ENCODE peak calls at places on chromosome 20, in six cellular contexts. One of them, this sample, is unnamed.

GRCh38 chr20:34310481-34311117 is 7.4 kb upstream of the AHCY start:
- DNase-seq in GM23248: no peak
- DNase-seq in HCT116: no peak
- DNase-seq in MM.1S: no peak
- DNase-seq in neural progenitor cell: no peak
- DNase-seq in SK-N-SH: no peak
- DNase-seq in this sample: no peak

GRCh38 chr20:6333110-6333509 is 210.3 kb upstream of the FERMT1 start:
- DNase-seq in SK-N-SH: no peak
- DNase-seq in GM23248: no peak
- DNase-seq in HCT116: no peak
- DNase-seq in MM.1S: no peak
- DNase-seq in neural progenitor cell: no peak
- DNase-seq in this sample: peak

GRCh38 chr20:1424336-1424735 is 31.5 kb upstream of the FKBP1A start:
- DNase-seq in GM23248: no peak
- DNase-seq in neural progenitor cell: no peak
- DNase-seq in MM.1S: no peak
- DNase-seq in HCT116: no peak
- DNase-seq in SK-N-SH: no peak
- DNase-seq in this sample: no peak

GRCh38 chr20:1336699-1337387 is 7.9 kb upstream of the SDCBP2 start:
- DNase-seq in SK-N-SH: no peak
- DNase-seq in GM23248: peak
- DNase-seq in neural progenitor cell: no peak
- DNase-seq in MM.1S: no peak
- DNase-seq in HCT116: no peak
- DNase-seq in this sample: no peak

GRCh38 chr20:13638162-13638495 is 603 bp downstream of the TASP1 start:
- DNase-seq in SK-N-SH: no peak
- DNase-seq in HCT116: no peak
- DNase-seq in GM23248: no peak
- DNase-seq in MM.1S: no peak
- DNase-seq in neural progenitor cell: peak
- DNase-seq in this sample: peak

GRCh38 chr20:57708694-57709673 is 831 bp downstream of the PMEPA1 start:
- DNase-seq in GM23248: peak
- DNase-seq in MM.1S: no peak
- DNase-seq in HCT116: no peak
- DNase-seq in SK-N-SH: peak
- DNase-seq in neural progenitor cell: peak
- DNase-seq in this sample: no peak

GRCh38 chr20:51311636-51312479 is 230.7 kb downstream of the NFATC2 start:
- DNase-seq in HCT116: no peak
- DNase-seq in neural progenitor cell: no peak
- DNase-seq in GM23248: no peak
- DNase-seq in MM.1S: no peak
- DNase-seq in SK-N-SH: no peak
- DNase-seq in this sample: peak

GRCh38 chr20:60220655-60221054 is 262.4 kb downstream of the CDH26 start:
- DNase-seq in HCT116: no peak
- DNase-seq in SK-N-SH: no peak
- DNase-seq in GM23248: no peak
- DNase-seq in MM.1S: no peak
- DNase-seq in neural progenitor cell: no peak
- DNase-seq in this sample: no peak

GRCh38 chr20:61956396-61957342 is 109.0 kb downstream of the TAF4 start:
- DNase-seq in SK-N-SH: no peak
- DNase-seq in GM23248: no peak
- DNase-seq in HCT116: no peak
- DNase-seq in MM.1S: no peak
- DNase-seq in neural progenitor cell: no peak
- DNase-seq in this sample: no peak

GRCh38 chr20:40991181-40991889 is 37.3 kb upstream of the TOP1 start:
- DNase-seq in SK-N-SH: no peak
- DNase-seq in GM23248: no peak
- DNase-seq in HCT116: no peak
- DNase-seq in neural progenitor cell: no peak
- DNase-seq in MM.1S: peak
- DNase-seq in this sample: no peak

GRCh38 chr20:41176711-41177552 is 39.6 kb downstream of the PLCG1 start:
- DNase-seq in SK-N-SH: no peak
- DNase-seq in neural progenitor cell: no peak
- DNase-seq in MM.1S: no peak
- DNase-seq in HCT116: no peak
- DNase-seq in GM23248: no peak
- DNase-seq in this sample: no peak

GRCh38 chr20:58746551-58747399 is 54.2 kb downstream of the NPEPL1 start:
- DNase-seq in neural progenitor cell: no peak
- DNase-seq in GM23248: peak
- DNase-seq in SK-N-SH: peak
- DNase-seq in MM.1S: no peak
- DNase-seq in HCT116: no peak
- DNase-seq in this sample: no peak

GRCh38 chr20:44700306-44700705 is 14.9 kb upstream of the CCN5 start:
- DNase-seq in neural progenitor cell: no peak
- DNase-seq in MM.1S: no peak
- DNase-seq in GM23248: no peak
- DNase-seq in HCT116: no peak
- DNase-seq in SK-N-SH: no peak
- DNase-seq in this sample: no peak

GRCh38 chr20:6006603-6006949 is 47.3 kb downstream of the LRRN4 start:
- DNase-seq in SK-N-SH: no peak
- DNase-seq in MM.1S: no peak
- DNase-seq in neural progenitor cell: no peak
- DNase-seq in HCT116: no peak
- DNase-seq in GM23248: peak
- DNase-seq in this sample: no peak

GRCh38 chr20:17557675-17558006 is 12.2 kb upstream of the DSTN start:
- DNase-seq in SK-N-SH: no peak
- DNase-seq in GM23248: peak
- DNase-seq in neural progenitor cell: no peak
- DNase-seq in MM.1S: no peak
- DNase-seq in HCT116: peak
- DNase-seq in this sample: peak

GRCh38 chr20:63112491-63113219 is 103.3 kb downstream of the YTHDF1 start:
- DNase-seq in MM.1S: no peak
- DNase-seq in SK-N-SH: no peak
- DNase-seq in HCT116: no peak
- DNase-seq in GM23248: no peak
- DNase-seq in neural progenitor cell: no peak
- DNase-seq in this sample: no peak

GRCh38 chr20:61797200-61797599 is 268.5 kb downstream of the TAF4 start:
- DNase-seq in neural progenitor cell: peak
- DNase-seq in GM23248: no peak
- DNase-seq in HCT116: no peak
- DNase-seq in SK-N-SH: no peak
- DNase-seq in MM.1S: no peak
- DNase-seq in this sample: no peak

GRCh38 chr20:23050847-23051627 is 1.6 kb upstream of the THBD start:
- DNase-seq in SK-N-SH: no peak
- DNase-seq in neural progenitor cell: peak
- DNase-seq in MM.1S: no peak
- DNase-seq in GM23248: peak
- DNase-seq in HCT116: peak
- DNase-seq in this sample: peak

GRCh38 chr20:32796383-32797159 is 23.2 kb upstream of the MAPRE1 start:
- DNase-seq in SK-N-SH: no peak
- DNase-seq in HCT116: no peak
- DNase-seq in MM.1S: no peak
- DNase-seq in GM23248: no peak
- DNase-seq in neural progenitor cell: no peak
- DNase-seq in this sample: no peak
- H3K9ac ChIP-seq in SK-N-SH: no peak
- H3K9ac ChIP-seq in HCT116: no peak
- H3K9ac ChIP-seq in MM.1S: no peak
- H3K9ac ChIP-seq in GM23248: no peak
- H3K9ac ChIP-seq in neural progenitor cell: no peak
- H3K9ac ChIP-seq in this sample: no peak

GRCh38 chr20:37257993-37258392 is 3.6 kb downstream of the GHRH start:
- DNase-seq in HCT116: no peak
- DNase-seq in neural progenitor cell: peak
- DNase-seq in GM23248: no peak
- DNase-seq in MM.1S: no peak
- DNase-seq in SK-N-SH: no peak
- DNase-seq in this sample: no peak

GRCh38 chr20:37259031-37259430 is 2.6 kb downstream of the GHRH start:
- DNase-seq in GM23248: no peak
- DNase-seq in HCT116: no peak
- DNase-seq in neural progenitor cell: peak
- DNase-seq in SK-N-SH: no peak
- DNase-seq in MM.1S: no peak
- DNase-seq in this sample: no peak

GRCh38 chr20:37257530-37257929 is 4.1 kb downstream of the GHRH start:
- DNase-seq in GM23248: no peak
- DNase-seq in MM.1S: no peak
- DNase-seq in neural progenitor cell: no peak
- DNase-seq in HCT116: no peak
- DNase-seq in SK-N-SH: no peak
- DNase-seq in this sample: no peak

GRCh38 chr20:37254114-37254878 is 7.3 kb downstream of the GHRH start:
- DNase-seq in SK-N-SH: no peak
- DNase-seq in neural progenitor cell: no peak
- DNase-seq in MM.1S: no peak
- DNase-seq in GM23248: no peak
- DNase-seq in HCT116: no peak
- DNase-seq in this sample: no peak

DNA sequence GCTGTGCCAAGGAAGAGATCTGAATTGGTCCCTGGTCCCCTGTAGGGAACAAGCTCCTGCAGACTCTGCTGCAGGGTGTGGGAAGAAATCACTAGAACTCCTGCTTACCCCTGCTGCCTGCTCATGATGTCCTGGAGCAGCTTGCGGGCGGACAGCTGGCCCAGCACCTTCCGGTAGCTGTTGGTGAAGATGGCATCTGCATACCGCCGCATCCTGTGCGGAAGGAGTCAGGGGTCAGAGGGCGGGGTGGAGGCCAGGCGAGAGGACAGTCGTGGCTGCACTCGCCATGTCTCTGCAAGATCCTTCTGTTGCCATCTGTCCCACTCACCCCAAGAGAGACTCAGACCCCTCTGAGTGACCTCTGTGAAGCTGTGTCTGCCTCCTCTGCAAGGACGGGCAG is 5.3 kb downstream of the GHRH start:
- DNase-seq in SK-N-SH: no peak
- DNase-seq in MM.1S: no peak
- DNase-seq in GM23248: no peak
- DNase-seq in HCT116: no peak
- DNase-seq in neural progenitor cell: no peak
- DNase-seq in this sample: no peak
- TF ChIP-seq EZH2phosphoT487 in SK-N-SH: no peak
- TF ChIP-seq EZH2phosphoT487 in MM.1S: no peak
- TF ChIP-seq EZH2phosphoT487 in GM23248: no peak
- TF ChIP-seq EZH2phosphoT487 in HCT116: no peak
- TF ChIP-seq EZH2phosphoT487 in neural progenitor cell: no peak
- TF ChIP-seq EZH2phosphoT487 in this sample: no peak

DNA sequence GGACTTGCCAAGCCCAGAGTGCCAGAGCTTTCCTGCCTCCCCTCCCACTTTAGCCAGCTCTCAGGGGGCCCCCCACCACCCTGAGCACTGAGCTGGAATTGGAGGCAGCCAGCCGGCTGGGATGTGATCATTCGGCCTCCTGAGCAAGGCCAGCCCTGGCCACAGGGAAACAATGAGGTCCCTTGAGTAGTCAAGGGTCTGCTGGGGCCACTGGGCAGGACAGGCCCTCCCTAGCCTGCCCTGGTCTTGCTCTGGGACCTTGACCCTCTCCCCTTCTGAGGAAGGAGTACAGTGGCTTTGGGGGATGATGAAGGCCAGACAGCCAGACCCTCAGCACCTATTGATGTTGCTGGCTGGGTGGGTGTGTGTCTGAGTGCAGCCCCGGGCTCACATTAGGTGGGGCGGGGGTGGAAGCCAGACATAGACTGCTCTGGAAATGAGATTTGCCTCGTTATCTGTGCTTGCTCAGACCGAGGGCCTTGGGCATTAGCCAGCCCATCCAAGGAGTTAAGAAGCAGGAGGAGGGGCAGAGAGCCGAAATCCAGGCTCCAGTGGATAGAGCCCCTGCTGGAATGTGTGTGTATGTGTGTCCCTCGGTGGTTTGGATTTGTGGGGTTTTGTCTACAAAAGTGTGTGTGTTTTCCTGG is 21.3 kb downstream of the CD40 start:
- DNase-seq in GM23248: no peak
- DNase-seq in HCT116: no peak
- DNase-seq in MM.1S: no peak
- DNase-seq in SK-N-SH: peak
- DNase-seq in neural progenitor cell: peak
- DNase-seq in this sample: no peak
- H3K9ac ChIP-seq in GM23248: no peak
- H3K9ac ChIP-seq in HCT116: no peak
- H3K9ac ChIP-seq in MM.1S: no peak
- H3K9ac ChIP-seq in SK-N-SH: no peak
- H3K9ac ChIP-seq in neural progenitor cell: no peak
- H3K9ac ChIP-seq in this sample: no peak

DNA sequence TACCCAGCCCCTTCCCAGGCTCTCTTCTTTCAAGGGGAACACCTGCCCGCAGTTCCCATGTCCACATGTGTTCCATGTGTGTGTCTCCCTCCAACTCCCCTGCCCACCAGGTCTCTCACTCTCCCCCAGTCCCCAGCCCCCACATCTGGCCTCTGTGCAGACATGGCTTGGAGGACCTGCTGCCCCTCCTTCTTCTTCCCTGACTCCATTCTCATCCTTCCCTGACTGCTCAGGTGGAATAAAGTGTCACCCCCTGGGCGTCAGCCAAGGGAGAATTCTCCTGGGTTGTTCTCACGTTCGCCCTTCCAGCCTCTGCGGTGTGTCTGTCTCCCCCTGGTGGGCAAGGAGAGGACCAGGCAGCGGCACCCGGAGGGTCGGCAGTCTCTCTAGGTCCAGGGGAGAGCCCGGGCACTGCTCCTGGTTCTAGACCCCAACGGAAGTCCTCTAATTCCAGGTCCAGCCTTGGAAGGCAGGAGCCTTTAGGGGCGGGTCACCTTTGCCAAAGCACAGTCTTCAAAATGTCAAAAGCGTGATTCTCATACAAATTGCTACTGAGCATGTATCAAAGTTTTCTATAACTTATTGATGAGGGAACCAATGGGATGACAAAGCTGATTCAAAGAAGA is 50.5 kb downstream of the EBF4 start:
- DNase-seq in neural progenitor cell: peak
- DNase-seq in MM.1S: peak
- DNase-seq in SK-N-SH: peak
- DNase-seq in GM23248: peak
- DNase-seq in HCT116: peak
- DNase-seq in this sample: peak
- TF ChIP-seq EZH2phosphoT487 in neural progenitor cell: no peak
- TF ChIP-seq EZH2phosphoT487 in MM.1S: no peak
- TF ChIP-seq EZH2phosphoT487 in SK-N-SH: no peak
- TF ChIP-seq EZH2phosphoT487 in GM23248: no peak
- TF ChIP-seq EZH2phosphoT487 in HCT116: no peak
- TF ChIP-seq EZH2phosphoT487 in this sample: no peak